ENCODE peak calls at places on chromosome 1, in seven cellular contexts. F is RPMI7951; K is T-cell; E is GM03348; Y is KG1; S is stimulated activated CD4-positive, alpha-beta T cell treated with anti-CD3 and anti-CD28 coated beads, Interleukin-1b, Interleukin-23, amount 100 ng/mL, for 4 hours; I is activated T-helper 1 cell treated with anti-CD3 and anti-CD28 coated beads, Interleukin-12 subunit alpha, Interleukin-12 subunit beta, Interleukin-2, Interleukin-4 antibody, amounts not matched to agents 30 ng/mL and 10 ng/mL and 1 ng/mL, durations not matched to agents 14 hours and 24 hours and 36 hours. X is an unnamed sample.

GRCh38 chr1:246609632-246610031 is 43.4 kb downstream of the CNST start:
- DNase-seq in I (no peak), Y (no peak), K (no peak), E (peak; percentile 62), S (no peak), F (peak; percentile 39), X (no peak)

GRCh38 chr1:241012708-241013340 is 344.2 kb downstream of the RGS7 start:
- DNase-seq in S (no peak), Y (no peak), F (no peak), I (no peak), K (no peak), E (no peak), X (no peak)

GRCh38 chr1:27575861-27576331 is 28.0 kb downstream of the AHDC1 start:
- DNase-seq in F (peak; percentile 28), I (no peak), Y (no peak), K (no peak), S (no peak), E (peak; percentile 92), X (peak; percentile 42)

GRCh38 chr1:105072850-105073249 is 1323.2 kb downstream of the AMY1C start:
- DNase-seq in K (no peak), Y (no peak), S (no peak), I (no peak), F (no peak), E (no peak), X (no peak)

GRCh38 chr1:9719978-9720722 is 68.6 kb downstream of the PIK3CD start:
- DNase-seq in I (no peak), F (no peak), K (no peak), Y (no peak), E (no peak), S (no peak), X (no peak)

GRCh38 chr1:19079983-19080472 is 123.6 kb upstream of the IFFO2 start:
- DNase-seq in Y (no peak), I (no peak), K (no peak), S (no peak), F (no peak), E (no peak), X (no peak)

GRCh38 chr1:200154069-200154767 is 126.7 kb downstream of the NR5A2 start:
- DNase-seq in Y (peak; percentile 49), K (peak; percentile 31), F (peak; percentile 28), S (no peak), I (peak; percentile 67), E (no peak), X (peak; percentile 23)

GRCh38 chr1:207793327-207793726 is 41.5 kb downstream of the CD46 start:
- DNase-seq in Y (no peak), E (no peak), I (no peak), S (no peak), F (no peak), K (no peak), X (no peak)

GRCh38 chr1:19640363-19641316 is 3.5 kb upstream of the NBL1 start:
- DNase-seq in F (peak; percentile 44), Y (no peak), S (no peak), I (no peak), E (no peak), K (no peak), X (no peak)

GRCh38 chr1:24427469-24427862 is 11.9 kb downstream of the NIPAL3 start:
- DNase-seq in E (no peak), F (no peak), Y (no peak), I (no peak), K (no peak), S (no peak), X (no peak)